ENCODE peak calls at places on chromosomes 5 and 9, in four cellular contexts. H is spleen, O is right lobe of liver, P is transverse colon. J is an unnamed sample.

GRCh38 chr5:107830750-107831149 is 160.0 kb upstream of the EFNA5 start:
- DNase-seq in H (no peak), O (no peak), P (no peak), J (no peak)

GRCh38 chr9:2461886-2462285 is 159.7 kb upstream of the VLDLR start:
- DNase-seq in H (no peak), O (no peak), P (no peak), J (no peak)

GRCh38 chr9:30609713-30610112 is 1774.7 kb upstream of the ACO1 start:
- DNase-seq in H (no peak), O (no peak), P (no peak), J (no peak)

GRCh38 chr5:127930311-127930710 is 153.3 kb upstream of the SLC12A2 start:
- DNase-seq in H (no peak), O (no peak), P (no peak), J (peak)

GRCh38 chr9:115015018-115015635 is 84.7 kb upstream of the TNFSF8 start:
- DNase-seq in H (no peak), O (peak), P (peak), J (peak)

GRCh38 chr5:149666212-149666852 is 63.8 kb upstream of the PPARGC1B start:
- DNase-seq in H (no peak), O (no peak), P (no peak), J (peak)

GRCh38 chr5:133970325-133970671 is 1.9 kb upstream of the C5orf15 start:
- DNase-seq in H (no peak), O (no peak), P (no peak), J (no peak)

GRCh38 chr5:102807878-102808502 is 52.9 kb downstream of the PAM start:
- DNase-seq in H (no peak), O (no peak), P (peak), J (no peak)

GRCh38 chr5:142012792-142013388 is at the start of gene GNPDA1:
- DNase-seq in H (peak), O (peak), P (peak), J (peak)

GRCh38 chr9:71769175-71770165 is 1.2 kb upstream of the CEMIP2 start:
- DNase-seq in H (peak), O (peak), P (peak), J (peak)

GRCh38 chr5:139806111-139806510 is 10.5 kb downstream of the PSD2 start:
- DNase-seq in H (no peak), O (no peak), P (no peak), J (no peak)

GRCh38 chr9:250039-250438 is 35.4 kb downstream of the DOCK8 start:
- DNase-seq in H (no peak), O (no peak), P (no peak), J (no peak)

GRCh38 chr9:20854444-20854843 is 170.4 kb downstream of the FOCAD start:
- DNase-seq in H (no peak), O (no peak), P (no peak), J (no peak)

GRCh38 chr5:157468293-157468965 is 8.4 kb downstream of the NIPAL4 start:
- DNase-seq in H (no peak), O (no peak), P (no peak), J (no peak)

GRCh38 chr9:16282216-16282615 is 588.3 kb downstream of the BNC2 start:
- DNase-seq in H (no peak), O (no peak), P (no peak), J (no peak)

GRCh38 chr5:68683632-68684035 is 410.2 kb upstream of the SLC30A5 start:
- DNase-seq in H (no peak), O (no peak), P (no peak), J (peak)

GRCh38 chr5:126852916-126853315 is 76.0 kb downstream of the LMNB1 start:
- DNase-seq in H (no peak), O (no peak), P (no peak), J (no peak)

GRCh38 chr5:137254153-137254552 is 245.0 kb downstream of the SPOCK1 start:
- DNase-seq in H (no peak), O (no peak), P (no peak), J (no peak)

GRCh38 chr5:122775713-122776084 is 819 bp downstream of the SNX2 start:
- DNase-seq in H (no peak), O (no peak), P (no peak), J (no peak)

GRCh38 chr5:122774519-122774860 is 390 bp upstream of the SNX2 start:
- DNase-seq in H (no peak), O (no peak), P (no peak), J (no peak)

GRCh38 chr5:122773615-122774014 is 1.3 kb upstream of the SNX2 start:
- DNase-seq in H (no peak), O (no peak), P (no peak), J (no peak)

GRCh38 chr5:122776143-122776542 is 1.3 kb downstream of the SNX2 start:
- DNase-seq in H (no peak), O (no peak), P (no peak), J (no peak)

GRCh38 chr5:122774861-122775712 is at the start of gene SNX2:
- DNase-seq in H (peak), O (peak), P (peak), J (peak)
- TF ChIP-seq POLR2A in H (no peak), O (peak), P (peak), J (peak)

GRCh38 chr9:131477367-131477766 is 25.4 kb upstream of the POMT1 start:
- DNase-seq in H (peak), O (peak), P (no peak), J (no peak)
- TF ChIP-seq POLR2A in H (no peak), O (no peak), P (no peak), J (no peak)

GRCh38 chr9:91248707-91249106 is 113.0 kb downstream of the AUH start:
- DNase-seq in H (no peak), O (no peak), P (no peak), J (no peak)

GRCh38 chr9:91245432-91246313 is 116.0 kb downstream of the AUH start:
- DNase-seq in H (no peak), O (no peak), P (no peak), J (peak)

GRCh38 chr9:91243029-91243428 is 118.7 kb downstream of the AUH start:
- DNase-seq in H (no peak), O (no peak), P (no peak), J (no peak)

GRCh38 chr9:91246842-91247241 is 114.9 kb downstream of the AUH start:
- DNase-seq in H (no peak), O (no peak), P (no peak), J (no peak)

GRCh38 chr9:91247278-91247677 is 114.4 kb downstream of the AUH start:
- DNase-seq in H (no peak), O (no peak), P (no peak), J (no peak)
- TF ChIP-seq POLR2A in H (no peak), O (no peak), P (no peak), J (no peak)

GRCh38 chr9:35688558-35689350 is 971 bp downstream of the TPM2 start:
- DNase-seq in H (no peak), O (no peak), P (no peak), J (peak)

GRCh38 chr9:35686222-35687203 is 3.2 kb downstream of the TPM2 start:
- DNase-seq in H (no peak), O (no peak), P (no peak), J (no peak)

GRCh38 chr9:35687306-35687705 is 2.4 kb downstream of the TPM2 start:
- DNase-seq in H (no peak), O (no peak), P (no peak), J (no peak)

GRCh38 chr9:35689351-35689600 is 449 bp downstream of the TPM2 start:
- DNase-seq in H (no peak), O (no peak), P (no peak), J (no peak)

DNA sequence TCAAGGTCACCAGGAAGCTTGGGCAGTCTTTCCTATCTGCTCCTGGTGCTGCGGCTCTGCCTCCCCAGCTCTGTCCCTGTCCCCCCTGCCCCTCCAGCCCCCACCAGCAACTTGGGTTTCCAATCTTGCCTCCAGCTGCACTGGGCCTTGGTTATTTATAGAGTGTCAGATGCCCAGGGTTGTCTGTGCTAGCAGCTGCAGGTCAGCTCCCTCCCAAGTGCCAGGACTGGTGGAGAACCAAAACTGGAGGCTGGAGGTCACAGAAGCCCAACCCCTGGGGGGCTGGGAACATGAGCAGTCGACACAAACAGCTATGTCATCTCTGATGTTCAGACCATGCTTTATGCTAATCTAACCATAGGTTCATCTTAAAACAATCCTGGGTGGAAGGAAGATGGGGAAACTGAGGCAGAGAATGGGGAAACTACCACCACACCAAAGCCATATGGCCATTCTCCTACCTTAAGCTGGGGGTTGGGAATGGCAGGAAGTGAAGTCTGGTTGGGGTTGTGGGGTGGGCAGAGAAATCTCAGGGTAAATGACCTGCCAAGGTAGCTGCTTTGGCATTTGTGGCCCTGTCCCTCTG is 1.7 kb downstream of the TPM2 start:
- DNase-seq in H (no peak), O (no peak), P (no peak), J (no peak)
- TF ChIP-seq POLR2A in H (no peak), O (no peak), P (no peak), J (no peak)

DNA sequence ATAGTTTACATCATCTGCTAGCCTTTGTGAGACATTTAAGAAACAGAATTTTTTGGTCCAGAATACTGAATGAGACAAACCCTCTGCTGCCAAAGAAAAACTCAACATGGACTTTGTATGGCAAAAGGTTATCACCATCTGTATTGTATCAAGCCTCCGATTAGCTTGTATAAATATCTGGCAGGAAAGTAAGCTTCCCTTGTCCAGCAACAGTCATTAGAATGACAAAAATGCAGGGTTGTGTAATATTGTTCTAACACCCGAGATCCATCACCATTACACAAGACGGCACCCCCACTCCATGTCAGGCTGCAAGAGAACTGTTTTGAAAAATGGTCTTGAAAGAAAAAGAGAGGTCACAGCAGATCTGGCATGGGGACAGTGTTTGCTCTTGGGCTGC is 23.6 kb downstream of the SVEP1 start:
- DNase-seq in H (no peak), O (no peak), P (peak), J (no peak)
- TF ChIP-seq POLR2A in H (no peak), O (no peak), P (no peak), J (no peak)

DNA sequence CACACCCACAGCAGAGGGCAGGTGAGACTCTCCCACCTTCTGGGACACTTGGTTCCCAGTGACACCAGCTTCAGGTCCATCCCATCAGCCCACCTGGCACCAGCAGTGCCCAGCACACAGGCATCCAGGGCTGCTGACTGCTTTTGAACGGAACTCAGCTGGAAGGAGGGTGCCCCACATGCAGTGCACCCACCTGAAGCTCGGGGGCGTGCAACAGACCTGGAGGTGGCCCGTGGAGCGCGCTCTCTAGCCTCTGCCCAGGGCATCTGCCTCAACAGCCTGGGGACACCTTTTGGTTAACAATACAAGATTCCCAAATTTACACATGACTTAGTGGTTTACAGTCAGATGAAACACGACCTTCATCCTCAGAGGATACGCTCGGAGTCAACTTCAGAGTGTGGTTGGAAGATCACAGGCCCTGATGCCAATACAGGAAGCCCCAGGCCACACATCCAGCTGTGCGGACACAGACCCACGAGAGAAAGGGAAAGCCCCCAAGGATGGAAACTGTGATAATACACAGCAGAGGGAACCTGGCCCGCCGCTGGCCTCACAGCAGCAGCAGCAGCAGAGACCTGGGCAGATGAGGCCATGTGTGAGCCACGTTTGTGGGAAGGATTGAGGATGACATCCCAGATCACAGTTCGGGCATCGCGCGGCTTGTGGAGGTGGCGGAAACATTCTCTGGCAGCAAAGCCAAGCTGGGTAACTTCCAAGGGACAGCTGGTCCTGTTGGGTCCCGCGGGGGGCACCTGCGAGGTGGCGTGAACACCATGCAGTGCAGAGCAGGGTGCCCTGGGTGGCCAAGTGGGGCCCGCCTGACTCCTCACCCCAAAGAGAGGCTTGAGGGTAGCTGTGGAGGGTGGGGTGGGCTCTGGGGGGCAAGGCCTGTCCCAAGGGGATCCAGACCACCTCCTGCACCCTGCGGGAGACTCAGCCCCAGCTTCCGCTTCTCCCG is 64.0 kb downstream of the SECISBP2 start:
- DNase-seq in H (no peak), O (no peak), P (no peak), J (no peak)
- TF ChIP-seq POLR2A in H (no peak), O (no peak), P (no peak), J (no peak)

GRCh38 chr5:94111209-94112004 is 370.0 kb upstream of the POU5F2 start:
- DNase-seq in H (peak), O (peak), P (peak), J (peak)
- TF ChIP-seq POLR2A in H (no peak), O (peak), P (peak), J (peak)

J was measured in H54.